ENCODE peak calls at places on chromosomes 3 and 15, in five cellular contexts. C, K, A, Q and H are unnamed samples.

GRCh38 chr3:4949659-4950058 is 29.6 kb upstream of the BHLHE40 start:
- DNase-seq in C (no peak), K (no peak), A (no peak), Q (no peak), H (no peak)

GRCh38 chr3:194885766-194886165 is 200.1 kb downstream of the FAM43A start:
- DNase-seq in C (no peak), K (no peak), A (no peak), Q (no peak), H (no peak)

GRCh38 chr3:24088782-24089181 is 143.7 kb downstream of the NR1D2 start:
- DNase-seq in C (no peak), K (peak; percentile 41), A (no peak), Q (no peak), H (no peak)

GRCh38 chr3:100042577-100042981 is 71.7 kb downstream of the FILIP1L start:
- DNase-seq in C (no peak), K (peak; percentile 76), A (no peak), Q (no peak), H (no peak)

GRCh38 chr3:27666708-27667107 is 55.4 kb downstream of the EOMES start:
- DNase-seq in C (peak; percentile 42), K (peak; percentile 54), A (no peak), Q (peak; percentile 76), H (peak; percentile 35)

GRCh38 chr3:17555525-17555924 is 186.9 kb downstream of the TBC1D5 start:
- DNase-seq in C (no peak), K (no peak), A (no peak), Q (no peak), H (no peak)

GRCh38 chr3:151504606-151505005 is 43.7 kb upstream of the IGSF10 start:
- DNase-seq in C (no peak), K (no peak), A (no peak), Q (no peak), H (no peak)

GRCh38 chr15:63221346-63221745 is 31.9 kb downstream of the RAB8B start:
- DNase-seq in C (no peak), K (peak; percentile 43), A (no peak), Q (no peak), H (no peak)

GRCh38 chr3:102481050-102481449 is 46.2 kb downstream of the ZPLD1 start:
- DNase-seq in C (no peak), K (no peak), A (no peak), Q (no peak), H (no peak)